ENCODE peak calls at places on chromosome 15, in seven cellular contexts. P is psoas muscle, J is glutamatergic neuron, E is left colon, W is WERI-Rb-1, S is left lobe of liver, U is neural crest cell. V is an unnamed sample.

GRCh38 chr15:82566690-82567089 is 26.4 kb upstream of the RPS17 start:
- DNase-seq in W (no peak), P (no peak), U (no peak), E (no peak), S (no peak), J (no peak), V (no peak)

GRCh38 chr15:90902996-90903732 is at the start of gene MAN2A2:
- DNase-seq in U (peak), E (peak), W (peak), J (peak), P (peak), S (peak), V (peak)

GRCh38 chr15:57527382-57528091 is 64.2 kb upstream of the MYZAP start:
- DNase-seq in J (peak), E (no peak), W (peak), P (no peak), S (no peak), U (peak), V (peak)

GRCh38 chr15:67574981-67575632 is 32.6 kb downstream of the MAP2K5 start:
- DNase-seq in W (no peak), J (no peak), S (no peak), P (no peak), E (no peak), U (no peak), V (no peak)

GRCh38 chr15:99249270-99249817 is at the start of gene TTC23:
- DNase-seq in S (peak), U (peak), P (no peak), E (peak), W (no peak), J (no peak), V (peak)

GRCh38 chr15:74365619-74366445 is 1.6 kb downstream of the CYP11A1 start:
- DNase-seq in E (no peak), P (peak), W (no peak), U (peak), J (peak), S (peak), V (no peak)

GRCh38 chr15:65937476-65937875 is 68.2 kb downstream of the RAB11A start:
- DNase-seq in E (no peak), W (no peak), S (no peak), U (no peak), J (no peak), P (no peak), V (peak)

GRCh38 chr15:72916939-72917338 is 133.4 kb upstream of the ADPGK start:
- DNase-seq in S (no peak), U (no peak), P (no peak), W (no peak), J (no peak), E (no peak), V (no peak)

GRCh38 chr15:33045066-33045810 is 149.3 kb downstream of the FMN1 start:
- DNase-seq in J (no peak), U (no peak), W (no peak), E (no peak), P (no peak), S (no peak), V (no peak)

GRCh38 chr15:63503739-63504246 is 600 bp upstream of the USP3 start:
- DNase-seq in E (peak), W (peak), U (no peak), P (peak), S (peak), J (no peak), V (no peak)

GRCh38 chr15:67024322-67024997 is 40.9 kb upstream of the SMAD3 start:
- DNase-seq in S (peak), E (peak), U (no peak), W (no peak), P (peak), J (no peak), V (peak)

GRCh38 chr15:86623236-86623635 is 543.6 kb downstream of the AGBL1 start:
- DNase-seq in U (no peak), W (no peak), J (no peak), P (no peak), E (no peak), S (no peak), V (no peak)

GRCh38 chr15:78662028-78662427 is 21.0 kb upstream of the CHRNB4 start:
- DNase-seq in S (no peak), E (no peak), P (no peak), U (no peak), J (no peak), W (no peak), V (no peak)

GRCh38 chr15:74037171-74038117 is 42.9 kb downstream of the PML start:
- DNase-seq in E (no peak), J (no peak), W (no peak), P (no peak), S (no peak), U (no peak), V (no peak)

GRCh38 chr15:62769604-62770003 is 272.9 kb upstream of the TPM1 start:
- DNase-seq in E (no peak), U (no peak), S (no peak), W (no peak), J (no peak), P (no peak), V (no peak)

GRCh38 chr15:68578960-68579935 is at the start of gene CORO2B:
- DNase-seq in W (peak), U (peak), E (peak), P (peak), J (peak), S (no peak), V (peak)